ENCODE peak calls at places on chromosomes 6 and 20, in nine cellular contexts. C is GM23248; K is aorta; T is heart right ventricle; R is adrenal gland; B is fibroblast of lung; E is naive thymus-derived CD4-positive, alpha-beta T cell; P is cardiac muscle cell; X is heart left ventricle. A is an unnamed sample. For H3K4me1, the result is how much of the 10 kb centered on the place peaks cover.

GRCh38 chr6:53524455-53524815 is 20.5 kb downstream of the GCLC start:
- DNase-seq in C (peak), K (no peak), T (no peak), R (no peak), B (peak), E (no peak), P (peak), X (no peak), A (no peak)

GRCh38 chr20:31674895-31675827 is 37.4 kb downstream of the COX4I2 start:
- DNase-seq in C (peak), K (peak), T (peak), R (peak), B (peak), E (peak), P (peak), X (peak), A (peak)

GRCh38 chr6:138817799-138818198 is 21.9 kb downstream of the ECT2L start:
- DNase-seq in C (peak), K (no peak), T (no peak), R (no peak), B (peak), E (no peak), P (peak), X (no peak), A (no peak)

GRCh38 chr6:45837541-45838200 is 178.0 kb downstream of the CLIC5 start:
- DNase-seq in C (no peak), K (no peak), T (no peak), R (no peak), B (no peak), E (no peak), P (no peak), X (no peak), A (no peak)

GRCh38 chr6:136614350-136614749 is 64.1 kb upstream of the MAP7 start:
- DNase-seq in C (no peak), K (no peak), T (no peak), R (no peak), B (no peak), E (no peak), P (no peak), X (no peak), A (no peak)

GRCh38 chr6:38154731-38155130 is 335.2 kb downstream of the ZFAND3 start:
- DNase-seq in C (no peak), K (no peak), T (no peak), R (no peak), B (no peak), E (no peak), P (no peak), X (no peak), A (no peak)

GRCh38 chr6:25061289-25061945 is 125.7 kb upstream of the RIPOR2 start:
- DNase-seq in C (peak), K (no peak), T (peak), R (no peak), B (peak), E (no peak), P (no peak), X (no peak), A (peak)

GRCh38 chr6:75094614-75095321 is 111.1 kb downstream of the COL12A1 start:
- DNase-seq in C (peak), K (no peak), T (no peak), R (no peak), B (peak), E (no peak), P (peak), X (no peak), A (no peak)

GRCh38 chr6:161169060-161169459 is 104.8 kb downstream of the AGPAT4 start:
- DNase-seq in C (no peak), K (no peak), T (no peak), R (no peak), B (no peak), E (no peak), P (no peak), X (no peak), A (no peak)

GRCh38 chr20:40683221-40683893 is 5.7 kb downstream of the MAFB start:
- DNase-seq in C (peak), K (peak), T (peak), R (peak), B (peak), E (no peak), P (peak), X (peak), A (peak)

GRCh38 chr20:5096463-5096862 is 23.3 kb downstream of the PCNA start:
- DNase-seq in C (no peak), K (no peak), T (no peak), R (no peak), B (no peak), E (no peak), P (no peak), X (no peak), A (no peak)

GRCh38 chr6:145060687-145061086 is 674.6 kb downstream of the EPM2A start:
- DNase-seq in C (no peak), K (no peak), T (no peak), R (no peak), B (no peak), E (no peak), P (no peak), X (no peak), A (no peak)

GRCh38 chr6:145067430-145067829 is 667.9 kb downstream of the EPM2A start:
- DNase-seq in C (peak), K (no peak), T (no peak), R (no peak), B (peak), E (no peak), P (no peak), X (no peak), A (no peak)

GRCh38 chr6:145063091-145063490 is 672.2 kb downstream of the EPM2A start:
- DNase-seq in C (no peak), K (no peak), T (no peak), R (no peak), B (no peak), E (no peak), P (no peak), X (no peak), A (no peak)
- H3K4me1 ChIP-seq in C (under half), K (under half), T (under half), R (under half), B (under half), E (under half), P (under half), X (under half), A (under half)

GRCh38 chr20:47252879-47253307 is 103.6 kb downstream of the ZMYND8 start:
- DNase-seq in C (no peak), K (no peak), T (no peak), R (no peak), B (no peak), E (no peak), P (no peak), X (no peak), A (no peak)
- H3K27ac ChIP-seq in C (no peak), K (no peak), T (peak), R (peak), B (no peak), E (no peak), P (peak), X (peak), A (no peak)

GRCh38 chr20:8032499-8032898 is 12.9 kb upstream of the TMX4 start:
- DNase-seq in C (no peak), K (no peak), T (no peak), R (no peak), B (no peak), E (no peak), P (no peak), X (no peak), A (no peak)

GRCh38 chr20:8033447-8033846 is 13.9 kb upstream of the TMX4 start:
- DNase-seq in C (no peak), K (no peak), T (no peak), R (no peak), B (no peak), E (no peak), P (no peak), X (no peak), A (no peak)

GRCh38 chr20:8039048-8039447 is 19.5 kb upstream of the TMX4 start:
- DNase-seq in C (no peak), K (no peak), T (no peak), R (no peak), B (no peak), E (no peak), P (no peak), X (no peak), A (no peak)

DNA sequence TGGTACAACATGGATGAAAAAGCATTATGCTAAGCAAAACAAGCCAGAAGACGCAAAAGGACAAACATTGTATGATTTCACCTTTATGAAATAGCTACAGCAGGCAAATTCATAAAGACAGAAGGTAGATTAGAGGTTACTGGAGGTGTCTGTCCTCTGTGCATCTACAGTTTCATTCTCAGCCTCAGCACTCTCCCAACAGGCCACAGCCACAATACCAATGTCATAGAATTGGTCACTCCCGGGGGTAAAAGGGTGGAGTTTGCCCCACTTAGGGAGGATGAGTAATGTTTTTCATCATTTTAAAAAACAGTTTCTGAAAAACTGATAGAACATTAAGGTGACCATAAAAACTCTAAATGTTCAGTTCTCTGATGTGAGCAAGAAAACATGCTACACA is 17.2 kb upstream of the TMX4 start:
- DNase-seq in C (no peak), K (no peak), T (no peak), R (no peak), B (no peak), E (no peak), P (no peak), X (no peak), A (no peak)
- H3K4me1 ChIP-seq in C (under half), K (under half), T (under half), R (under half), B (under half), E (under half), P (under half), X (under half), A (under half)

DNA sequence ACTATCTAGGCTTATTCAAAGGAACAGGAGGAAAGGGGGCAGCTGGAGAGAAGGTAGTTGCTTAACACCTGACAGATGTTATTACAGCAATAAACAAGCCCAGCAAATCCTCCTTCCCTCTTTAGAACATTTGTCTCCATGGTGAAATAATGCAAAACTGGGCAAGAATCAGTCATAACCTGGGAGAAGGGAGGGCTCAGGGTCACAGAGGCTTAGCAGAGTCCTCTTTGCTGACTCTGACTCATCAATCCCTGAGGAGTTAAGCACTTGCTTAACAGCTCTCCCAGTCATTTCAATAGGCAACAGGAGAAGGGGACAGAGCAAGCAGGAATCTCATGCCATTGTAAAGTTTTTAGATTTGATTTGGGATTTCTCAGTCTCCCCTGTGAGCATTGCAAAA is 230.2 kb downstream of the IBTK start:
- DNase-seq in C (peak), K (peak), T (no peak), R (peak), B (peak), E (no peak), P (peak), X (no peak), A (peak)
- H3K27ac ChIP-seq in C (peak), K (no peak), T (peak), R (peak), B (peak), E (no peak), P (no peak), X (peak), A (peak)

DNA sequence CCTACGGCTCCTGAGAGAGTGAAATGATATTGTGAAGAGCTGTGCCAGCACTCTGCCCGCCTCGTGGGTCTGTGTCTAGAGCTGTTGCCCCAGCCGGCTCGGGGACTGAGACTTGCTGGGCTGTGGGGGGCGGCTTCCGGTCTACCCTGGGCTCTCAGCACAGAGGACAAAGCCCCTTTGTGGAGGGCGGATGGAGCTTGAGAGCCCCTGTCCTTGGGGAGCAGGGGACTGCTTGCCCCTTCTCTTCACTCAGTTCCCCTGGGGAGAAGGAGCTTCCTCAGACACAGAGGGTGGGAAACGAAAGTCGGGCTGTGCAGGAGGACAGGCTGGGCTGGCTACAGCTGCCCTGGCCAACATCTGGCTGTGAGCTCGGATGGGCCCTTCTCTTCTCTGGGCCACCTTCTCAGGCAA is 11.0 kb downstream of the SRC start:
- DNase-seq in C (no peak), K (no peak), T (no peak), R (no peak), B (no peak), E (no peak), P (no peak), X (no peak), A (no peak)
- H3K4me1 ChIP-seq in C (under half), K (under half), T (under half), R (half or more), B (under half), E (under half), P (under half), X (under half), A (under half)

GRCh38 chr6:49911252-49911651 is 44.9 kb upstream of the CRISP1 start:
- DNase-seq in C (no peak), K (no peak), T (no peak), R (no peak), B (no peak), E (no peak), P (no peak), X (no peak), A (no peak)

GRCh38 chr6:49912193-49912592 is 45.9 kb upstream of the CRISP1 start:
- DNase-seq in C (no peak), K (no peak), T (no peak), R (no peak), B (no peak), E (no peak), P (no peak), X (no peak), A (no peak)

GRCh38 chr6:49918787-49919186 is 45.2 kb downstream of the DEFB114 start:
- DNase-seq in C (no peak), K (no peak), T (no peak), R (no peak), B (no peak), E (no peak), P (no peak), X (no peak), A (no peak)

GRCh38 chr6:49913656-49914055 is 47.3 kb upstream of the CRISP1 start:
- DNase-seq in C (no peak), K (no peak), T (no peak), R (no peak), B (no peak), E (no peak), P (no peak), X (no peak), A (no peak)

DNA sequence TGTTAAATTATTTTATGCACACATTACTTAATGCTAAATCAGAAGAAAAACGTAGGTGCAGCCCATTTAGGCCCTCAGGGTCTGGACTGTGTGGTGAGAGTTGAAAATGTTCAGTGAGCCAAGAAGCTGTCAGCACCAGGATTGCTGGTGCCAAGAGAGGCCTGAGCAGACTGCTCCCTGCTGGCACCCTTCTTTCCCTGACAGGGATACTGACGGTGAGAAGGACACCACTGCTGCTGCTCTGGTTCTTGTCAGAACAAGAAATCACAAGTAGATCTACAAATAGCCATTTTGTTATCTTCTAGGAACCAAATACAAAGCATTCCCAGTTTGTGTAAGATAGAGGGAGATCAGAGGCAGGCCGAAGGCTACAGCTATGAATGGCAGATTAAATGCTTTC is 48.7 kb upstream of the CRISP1 start:
- DNase-seq in C (no peak), K (no peak), T (no peak), R (peak), B (no peak), E (no peak), P (no peak), X (no peak), A (peak)
- H3K27ac ChIP-seq in C (no peak), K (no peak), T (no peak), R (no peak), B (no peak), E (no peak), P (peak), X (no peak), A (peak)

DNA sequence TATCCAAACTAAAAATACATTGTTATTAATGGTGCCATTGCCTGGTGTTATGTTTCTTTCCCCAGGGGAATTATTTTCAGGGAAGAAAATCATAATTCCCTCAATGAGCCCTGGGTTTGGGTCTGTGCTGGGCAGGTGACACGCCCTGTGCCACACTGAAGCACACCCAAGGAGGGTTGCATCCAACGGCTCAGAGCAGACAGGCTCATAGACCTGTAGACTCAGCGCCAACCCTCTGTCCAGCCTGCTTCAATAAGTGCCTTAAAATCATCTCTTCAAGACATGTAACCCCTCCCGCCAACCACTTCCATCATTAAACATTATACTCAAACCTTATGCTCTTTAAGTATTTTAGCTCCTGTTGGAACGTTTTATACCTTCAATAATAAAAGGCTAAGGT is 225.3 kb upstream of the CDH4 start:
- DNase-seq in C (no peak), K (no peak), T (no peak), R (no peak), B (no peak), E (no peak), P (no peak), X (no peak), A (no peak)
- H3K4me1 ChIP-seq in C (under half), K (under half), T (under half), R (under half), B (under half), E (under half), P (under half), X (under half), A (under half)

A was measured in psoas muscle.